ENCODE peak calls at places on chromosomes 1 and 21, in four cellular contexts. One of them, this sample, is unnamed.

GRCh38 chr1:62508187-62508758 is 71.4 kb downstream of the USP1 start:
- DNase-seq in GM12878: peak
- DNase-seq in K562: no peak
- DNase-seq in SK-N-SH: peak
- DNase-seq in this sample: no peak

GRCh38 chr1:77039739-77040138 is 172.5 kb downstream of the ST6GALNAC5 start:
- DNase-seq in GM12878: no peak
- DNase-seq in K562: no peak
- DNase-seq in SK-N-SH: no peak
- DNase-seq in this sample: no peak

GRCh38 chr1:110035236-110035752 is 870 bp downstream of the STRIP1 start:
- DNase-seq in GM12878: no peak
- DNase-seq in K562: no peak
- DNase-seq in SK-N-SH: no peak
- DNase-seq in this sample: no peak

GRCh38 chr1:180548686-180549326 is 10.0 kb upstream of the OVAAL start:
- DNase-seq in GM12878: no peak
- DNase-seq in K562: no peak
- DNase-seq in SK-N-SH: no peak
- DNase-seq in this sample: no peak

GRCh38 chr1:66285618-66286270 is 248.2 kb upstream of the SGIP1 start:
- DNase-seq in GM12878: no peak
- DNase-seq in K562: no peak
- DNase-seq in SK-N-SH: no peak
- DNase-seq in this sample: no peak

GRCh38 chr21:35703704-35704103 is 356.6 kb downstream of the SETD4 start:
- DNase-seq in GM12878: no peak
- DNase-seq in K562: no peak
- DNase-seq in SK-N-SH: no peak
- DNase-seq in this sample: no peak

GRCh38 chr1:16391408-16391807 is 24.4 kb downstream of the SZRD1 start:
- DNase-seq in GM12878: no peak
- DNase-seq in K562: no peak
- DNase-seq in SK-N-SH: no peak
- DNase-seq in this sample: no peak

GRCh38 chr1:178146456-178146855 is 52.6 kb downstream of the RASAL2 start:
- DNase-seq in GM12878: no peak
- DNase-seq in K562: no peak
- DNase-seq in SK-N-SH: no peak
- DNase-seq in this sample: no peak

GRCh38 chr1:63980706-63981407 is 207.0 kb downstream of the ROR1 start:
- DNase-seq in GM12878: no peak
- DNase-seq in K562: no peak
- DNase-seq in SK-N-SH: no peak
- DNase-seq in this sample: no peak

GRCh38 chr1:1173061-1173792 is 453 bp upstream of the TTLL10 start:
- DNase-seq in GM12878: no peak
- DNase-seq in K562: peak
- DNase-seq in SK-N-SH: no peak
- DNase-seq in this sample: peak

GRCh38 chr21:30305136-30305535 is 15.0 kb downstream of the KRTAP26-1 start:
- DNase-seq in GM12878: no peak
- DNase-seq in K562: no peak
- DNase-seq in SK-N-SH: no peak
- DNase-seq in this sample: no peak

GRCh38 chr1:206448471-206448870 is 21.8 kb upstream of the IKBKE start:
- DNase-seq in GM12878: no peak
- DNase-seq in K562: no peak
- DNase-seq in SK-N-SH: no peak
- DNase-seq in this sample: no peak

GRCh38 chr1:115088115-115088794 is 1.0 kb downstream of the TSPAN2 start:
- DNase-seq in GM12878: no peak
- DNase-seq in K562: no peak
- DNase-seq in SK-N-SH: peak
- DNase-seq in this sample: no peak

GRCh38 chr21:45108808-45109800 is 34.7 kb downstream of the ADARB1 start:
- DNase-seq in GM12878: no peak
- DNase-seq in K562: no peak
- DNase-seq in SK-N-SH: no peak
- DNase-seq in this sample: no peak

GRCh38 chr1:44806025-44806703 is 987 bp downstream of the DYNLT4 start:
- DNase-seq in GM12878: no peak
- DNase-seq in K562: no peak
- DNase-seq in SK-N-SH: peak
- DNase-seq in this sample: no peak

GRCh38 chr21:45724345-45724961 is 80.9 kb downstream of the PCBP3 start:
- DNase-seq in GM12878: no peak
- DNase-seq in K562: no peak
- DNase-seq in SK-N-SH: no peak
- DNase-seq in this sample: no peak

GRCh38 chr1:214702561-214702960 is 99.6 kb downstream of the CENPF start:
- DNase-seq in GM12878: no peak
- DNase-seq in K562: no peak
- DNase-seq in SK-N-SH: no peak
- DNase-seq in this sample: no peak

GRCh38 chr21:45556645-45557601 is 14.7 kb upstream of the SLC19A1 start:
- DNase-seq in GM12878: no peak
- DNase-seq in K562: no peak
- DNase-seq in SK-N-SH: peak
- DNase-seq in this sample: no peak

GRCh38 chr1:2529776-2530500 is at the start of gene HES5:
- DNase-seq in GM12878: no peak
- DNase-seq in K562: peak
- DNase-seq in SK-N-SH: peak
- DNase-seq in this sample: peak

GRCh38 chr1:165010418-165011055 is 346.0 kb downstream of the LMX1A start:
- DNase-seq in GM12878: no peak
- DNase-seq in K562: no peak
- DNase-seq in SK-N-SH: no peak
- DNase-seq in this sample: no peak

GRCh38 chr1:5374176-5374575 is 618.0 kb downstream of the NPHP4 start:
- DNase-seq in GM12878: no peak
- DNase-seq in K562: no peak
- DNase-seq in SK-N-SH: no peak
- DNase-seq in this sample: no peak

GRCh38 chr1:101506541-101507164 is 269.8 kb downstream of the S1PR1 start:
- DNase-seq in GM12878: peak
- DNase-seq in K562: peak
- DNase-seq in SK-N-SH: peak
- DNase-seq in this sample: peak

GRCh38 chr1:115296981-115297380 is 41.1 kb downstream of the NGF start:
- DNase-seq in GM12878: peak
- DNase-seq in K562: no peak
- DNase-seq in SK-N-SH: no peak
- DNase-seq in this sample: no peak

GRCh38 chr1:36420836-36421317 is 23.2 kb upstream of the LSM10 start:
- DNase-seq in GM12878: peak
- DNase-seq in K562: peak
- DNase-seq in SK-N-SH: peak
- DNase-seq in this sample: peak

GRCh38 chr1:36419158-36419557 is 21.4 kb upstream of the LSM10 start:
- DNase-seq in GM12878: no peak
- DNase-seq in K562: no peak
- DNase-seq in SK-N-SH: no peak
- DNase-seq in this sample: no peak

GRCh38 chr1:36421649-36422048 is 23.9 kb upstream of the LSM10 start:
- DNase-seq in GM12878: no peak
- DNase-seq in K562: no peak
- DNase-seq in SK-N-SH: no peak
- DNase-seq in this sample: no peak

GRCh38 chr1:36420409-36420808 is 22.7 kb upstream of the LSM10 start:
- DNase-seq in GM12878: no peak
- DNase-seq in K562: no peak
- DNase-seq in SK-N-SH: no peak
- DNase-seq in this sample: no peak

GRCh38 chr1:36419569-36419968 is 21.9 kb upstream of the LSM10 start:
- DNase-seq in GM12878: no peak
- DNase-seq in K562: no peak
- DNase-seq in SK-N-SH: no peak
- DNase-seq in this sample: no peak
- TF ChIP-seq USF1 in GM12878: no peak
- TF ChIP-seq USF1 in K562: no peak
- TF ChIP-seq USF1 in SK-N-SH: no peak
- TF ChIP-seq USF1 in this sample: no peak

GRCh38 chr1:153533689-153534201 is 2.0 kb downstream of the S100A6 start:
- DNase-seq in GM12878: no peak
- DNase-seq in K562: peak
- DNase-seq in SK-N-SH: no peak
- DNase-seq in this sample: no peak
- TF ChIP-seq CTCF in GM12878: no peak
- TF ChIP-seq CTCF in K562: no peak
- TF ChIP-seq CTCF in SK-N-SH: no peak
- TF ChIP-seq CTCF in this sample: no peak

DNA sequence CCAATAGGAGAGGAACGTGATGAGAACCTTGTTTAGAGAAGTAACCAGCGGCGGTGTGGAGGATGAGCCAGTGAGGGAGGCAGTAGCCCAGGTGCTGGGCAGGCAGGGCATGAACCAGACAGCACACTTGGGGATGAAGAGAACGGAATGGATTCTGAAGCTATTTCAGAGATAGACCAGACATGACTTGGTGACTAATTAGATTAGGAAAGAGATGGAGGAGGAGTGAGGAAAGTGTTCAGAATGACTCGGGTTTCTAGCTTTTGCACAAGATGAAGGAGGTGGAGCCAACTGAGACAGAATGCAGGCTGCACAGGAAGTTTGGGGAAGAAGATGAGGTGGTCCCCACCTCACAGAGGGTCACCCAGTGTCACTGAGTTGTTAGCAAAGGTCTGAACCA is 5.1 kb downstream of the PEF1 start:
- DNase-seq in GM12878: no peak
- DNase-seq in K562: no peak
- DNase-seq in SK-N-SH: no peak
- DNase-seq in this sample: no peak
- TF ChIP-seq USF1 in GM12878: no peak
- TF ChIP-seq USF1 in K562: no peak
- TF ChIP-seq USF1 in SK-N-SH: no peak
- TF ChIP-seq USF1 in this sample: no peak

DNA sequence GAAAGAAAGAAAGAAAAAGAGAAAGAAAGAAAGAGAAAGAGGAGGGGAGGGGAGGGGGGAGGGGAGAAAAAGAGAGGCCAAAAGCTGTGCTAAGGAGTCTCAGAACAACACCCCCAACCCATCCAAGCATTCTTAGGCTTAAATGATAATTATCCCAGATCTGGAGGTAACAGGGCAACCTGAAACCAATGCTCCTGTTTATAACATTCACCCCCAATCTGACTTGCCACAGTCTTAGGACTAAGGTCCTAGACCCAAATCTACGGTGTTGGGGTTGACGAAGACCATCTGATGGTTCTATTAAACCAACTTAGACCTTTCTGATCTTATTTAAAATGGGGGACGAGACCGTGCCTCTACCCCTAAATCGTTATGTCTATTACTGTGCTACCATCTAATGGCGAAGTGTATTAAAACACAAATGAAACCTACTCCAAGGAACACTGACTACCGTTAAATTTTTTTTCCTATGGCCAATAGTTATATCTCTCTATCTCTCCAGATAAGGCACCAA is 119.3 kb upstream of the CDC42BPA start:
- DNase-seq in GM12878: no peak
- DNase-seq in K562: peak
- DNase-seq in SK-N-SH: peak
- DNase-seq in this sample: no peak
- TF ChIP-seq CTCF in GM12878: no peak
- TF ChIP-seq CTCF in K562: peak
- TF ChIP-seq CTCF in SK-N-SH: peak
- TF ChIP-seq CTCF in this sample: no peak

GRCh38 chr1:156565519-156565918 is 6.8 kb downstream of the IQGAP3 start:
- DNase-seq in GM12878: no peak
- DNase-seq in K562: no peak
- DNase-seq in SK-N-SH: no peak
- DNase-seq in this sample: no peak
- TF ChIP-seq USF1 in GM12878: no peak
- TF ChIP-seq USF1 in K562: no peak
- TF ChIP-seq USF1 in SK-N-SH: no peak
- TF ChIP-seq USF1 in this sample: no peak

GRCh38 chr1:38014724-38015424 is 2.3 kb downstream of the UTP11 start:
- DNase-seq in GM12878: no peak
- DNase-seq in K562: no peak
- DNase-seq in SK-N-SH: no peak
- DNase-seq in this sample: no peak

GRCh38 chr1:38015978-38016640 is 3.6 kb downstream of the UTP11 start:
- DNase-seq in GM12878: no peak
- DNase-seq in K562: no peak
- DNase-seq in SK-N-SH: no peak
- DNase-seq in this sample: no peak

GRCh38 chr1:38009841-38010180 is 2.7 kb upstream of the UTP11 start:
- DNase-seq in GM12878: no peak
- DNase-seq in K562: no peak
- DNase-seq in SK-N-SH: no peak
- DNase-seq in this sample: no peak

GRCh38 chr1:38013027-38013588 is 574 bp downstream of the UTP11 start:
- DNase-seq in GM12878: no peak
- DNase-seq in K562: no peak
- DNase-seq in SK-N-SH: no peak
- DNase-seq in this sample: no peak

DNA sequence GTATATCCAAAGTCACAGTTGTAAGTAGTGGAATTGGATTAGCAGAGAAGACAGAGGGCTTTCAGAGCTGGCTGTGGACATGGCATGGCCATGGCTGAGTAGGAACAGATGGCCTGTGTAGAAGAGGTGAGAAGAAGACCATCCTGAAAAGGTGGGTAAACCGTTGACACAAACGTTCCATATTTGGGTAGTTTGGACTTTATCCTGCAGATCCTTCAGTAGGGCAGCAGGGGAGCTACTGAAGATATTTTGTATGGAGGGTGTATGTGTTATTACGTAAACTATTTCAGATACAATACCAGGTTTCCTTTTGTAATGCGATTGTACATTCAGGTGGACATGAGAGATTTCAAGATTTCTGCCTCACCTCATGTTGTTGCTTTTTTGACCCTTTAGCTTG is 1.6 kb downstream of the UTP11 start:
- DNase-seq in GM12878: no peak
- DNase-seq in K562: no peak
- DNase-seq in SK-N-SH: no peak
- DNase-seq in this sample: no peak
- TF ChIP-seq CTCF in GM12878: no peak
- TF ChIP-seq CTCF in K562: peak
- TF ChIP-seq CTCF in SK-N-SH: peak
- TF ChIP-seq CTCF in this sample: no peak

This sample was measured in WTC11.